ENCODE peak calls at places on chromosomes 3 and 15, in seven cellular contexts. Y is BJ; A is tibial artery; Q is lower lobe of right lung; Z is CD4-positive, alpha-beta T cell; O is endothelial cell; F is RWPE1. R is an unnamed sample.
A peak's percentile ranks its signal among the peaks of the same experiment; 100 is the strongest.

GRCh38 chr15:64877435-64877834 is 34.3 kb upstream of the ANKDD1A start:
- DNase-seq in Y (no peak), A (peak; percentile 78), Q (peak; percentile 81), Z (no peak), O (no peak), F (no peak), R (no peak)

GRCh38 chr3:171055336-171056178 is 29.0 kb upstream of the SLC2A2 start:
- DNase-seq in Y (no peak), A (no peak), Q (no peak), Z (no peak), O (no peak), F (no peak), R (no peak)

GRCh38 chr3:53328750-53329149 is 18.6 kb downstream of the DCP1A start:
- DNase-seq in Y (no peak), A (no peak), Q (no peak), Z (no peak), O (no peak), F (no peak), R (no peak)

GRCh38 chr15:42696626-42697025 is 40.3 kb downstream of the CDAN1 start:
- DNase-seq in Y (no peak), A (no peak), Q (no peak), Z (no peak), O (no peak), F (no peak), R (no peak)

GRCh38 chr3:69547457-69548014 is 161.6 kb upstream of the FRMD4B start:
- DNase-seq in Y (no peak), A (no peak), Q (no peak), Z (no peak), O (no peak), F (no peak), R (no peak)

GRCh38 chr3:124520970-124521369 is 209.3 kb upstream of the UMPS start:
- DNase-seq in Y (no peak), A (no peak), Q (no peak), Z (no peak), O (no peak), F (no peak), R (no peak)

GRCh38 chr15:75171408-75171807 is 30.3 kb upstream of the C15orf39 start:
- DNase-seq in Y (peak; percentile 41), A (no peak), Q (no peak), Z (no peak), O (no peak), F (no peak), R (no peak)

GRCh38 chr15:58957101-58957973 is 23.9 kb upstream of the SLTM start:
- DNase-seq in Y (no peak), A (peak; percentile 41), Q (no peak), Z (peak; percentile 25), O (peak; percentile 63), F (peak; percentile 58), R (peak; percentile 62)

GRCh38 chr3:50226888-50227389 is 9.1 kb upstream of the GNAI2 start:
- DNase-seq in Y (no peak), A (peak; percentile 66), Q (no peak), Z (no peak), O (peak; percentile 30), F (no peak), R (peak; percentile 57)

GRCh38 chr15:70033529-70034140 is 64.1 kb downstream of the TLE3 start:
- DNase-seq in Y (no peak), A (no peak), Q (no peak), Z (no peak), O (no peak), F (peak; percentile 51), R (no peak)

GRCh38 chr3:79161941-79162340 is 605.9 kb downstream of the ROBO1 start:
- DNase-seq in Y (peak; percentile 16), A (no peak), Q (no peak), Z (no peak), O (no peak), F (no peak), R (no peak)

GRCh38 chr15:85582719-85583089 is 202.3 kb downstream of the AKAP13 start:
- DNase-seq in Y (no peak), A (peak; percentile 59), Q (no peak), Z (peak; percentile 43), O (peak; percentile 74), F (no peak), R (peak; percentile 42)

GRCh38 chr3:188948658-188949400 is 222.9 kb upstream of the TPRG1 start:
- DNase-seq in Y (peak; percentile 41), A (peak; percentile 45), Q (no peak), Z (no peak), O (no peak), F (peak; percentile 65), R (no peak)

GRCh38 chr3:148006508-148006907 is 597.3 kb downstream of the ZIC1 start:
- DNase-seq in Y (peak; percentile 10), A (no peak), Q (no peak), Z (no peak), O (no peak), F (no peak), R (no peak)

GRCh38 chr3:113968986-113969385 is 21.2 kb downstream of the ZDHHC23 start:
- DNase-seq in Y (no peak), A (no peak), Q (no peak), Z (no peak), O (no peak), F (no peak), R (no peak)

GRCh38 chr3:39532777-39533176 is 65.3 kb downstream of the MOBP start:
- DNase-seq in Y (no peak), A (no peak), Q (no peak), Z (no peak), O (no peak), F (no peak), R (no peak)

GRCh38 chr15:101651753-101652097 is 456 bp downstream of the TM2D3 start:
- DNase-seq in Y (no peak), A (peak; percentile 45), Q (no peak), Z (no peak), O (no peak), F (peak; percentile 66), R (no peak)

GRCh38 chr15:68599560-68600071 is 20.8 kb downstream of the CORO2B start:
- DNase-seq in Y (peak; percentile 47), A (no peak), Q (no peak), Z (no peak), O (peak; percentile 58), F (no peak), R (no peak)

GRCh38 chr15:100572362-100572983 is 29.5 kb downstream of the LINS1 start:
- DNase-seq in Y (no peak), A (no peak), Q (no peak), Z (no peak), O (no peak), F (peak; percentile 18), R (no peak)

GRCh38 chr3:188683032-188683491 is 488.7 kb upstream of the TPRG1 start:
- DNase-seq in Y (peak; percentile 60), A (peak; percentile 27), Q (no peak), Z (no peak), O (no peak), F (no peak), R (no peak)

GRCh38 chr3:98587654-98588532 is 5.5 kb downstream of the CPOX start:
- DNase-seq in Y (no peak), A (no peak), Q (no peak), Z (no peak), O (no peak), F (no peak), R (no peak)
- TF ChIP-seq CTCF in Y (peak; percentile 55), A (no peak), Q (no peak), Z (no peak), O (no peak), F (no peak), R (peak; percentile 7)

GRCh38 chr3:197464794-197465193 is 91.0 kb downstream of the BDH1 start:
- DNase-seq in Y (no peak), A (no peak), Q (no peak), Z (no peak), O (no peak), F (no peak), R (no peak)

GRCh38 chr3:197465197-197465995 is 90.4 kb downstream of the BDH1 start:
- DNase-seq in Y (no peak), A (no peak), Q (no peak), Z (no peak), O (peak; percentile 20), F (no peak), R (no peak)

GRCh38 chr3:197468167-197468566 is 87.6 kb downstream of the BDH1 start:
- DNase-seq in Y (no peak), A (no peak), Q (no peak), Z (no peak), O (no peak), F (no peak), R (no peak)

GRCh38 chr3:197466586-197467399 is 89.0 kb downstream of the BDH1 start:
- DNase-seq in Y (peak; percentile 78), A (no peak), Q (no peak), Z (no peak), O (no peak), F (peak; percentile 54), R (no peak)

DNA sequence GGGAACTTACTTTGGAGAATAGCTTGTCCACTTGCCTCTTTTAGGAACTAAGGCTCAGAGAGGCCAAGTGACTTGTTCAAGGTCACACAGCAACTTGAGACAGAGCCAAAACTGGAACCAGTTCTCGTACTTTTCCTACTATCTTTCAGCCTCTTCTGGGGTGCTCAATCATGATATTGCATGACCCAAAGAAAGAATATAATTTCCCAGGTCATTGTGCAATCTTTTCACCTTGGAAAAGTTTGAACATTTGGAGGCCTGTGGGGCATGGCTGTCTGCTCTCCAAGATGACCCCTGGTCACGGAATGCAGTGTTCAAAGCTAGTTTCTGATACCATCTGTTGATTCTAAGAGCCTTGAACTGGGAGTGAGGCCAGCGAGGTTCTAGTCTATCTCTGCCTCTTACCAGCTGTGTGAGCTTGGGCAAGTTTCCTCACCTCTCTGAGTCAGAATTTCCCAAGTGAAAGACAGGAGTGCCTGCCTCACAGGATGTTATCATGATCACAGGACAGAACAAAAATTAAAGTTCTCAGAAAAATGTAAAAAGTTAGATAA is 89.7 kb downstream of the BDH1 start:
- DNase-seq in Y (no peak), A (no peak), Q (no peak), Z (no peak), O (no peak), F (no peak), R (no peak)
- TF ChIP-seq CTCF in Y (no peak), A (no peak), Q (no peak), Z (no peak), O (no peak), F (no peak), R (no peak)

GRCh38 chr15:93330862-93331544 is 242.0 kb upstream of the RGMA start:
- DNase-seq in Y (no peak), A (no peak), Q (no peak), Z (no peak), O (no peak), F (no peak), R (no peak)

GRCh38 chr15:93331545-93332117 is 242.6 kb upstream of the RGMA start:
- DNase-seq in Y (no peak), A (no peak), Q (no peak), Z (no peak), O (peak; percentile 21), F (no peak), R (no peak)

GRCh38 chr15:93333826-93334225 is 244.8 kb upstream of the RGMA start:
- DNase-seq in Y (no peak), A (no peak), Q (no peak), Z (no peak), O (peak; percentile 5), F (no peak), R (no peak)
- TF ChIP-seq CTCF in Y (no peak), A (no peak), Q (no peak), Z (no peak), O (no peak), F (no peak), R (no peak)

DNA sequence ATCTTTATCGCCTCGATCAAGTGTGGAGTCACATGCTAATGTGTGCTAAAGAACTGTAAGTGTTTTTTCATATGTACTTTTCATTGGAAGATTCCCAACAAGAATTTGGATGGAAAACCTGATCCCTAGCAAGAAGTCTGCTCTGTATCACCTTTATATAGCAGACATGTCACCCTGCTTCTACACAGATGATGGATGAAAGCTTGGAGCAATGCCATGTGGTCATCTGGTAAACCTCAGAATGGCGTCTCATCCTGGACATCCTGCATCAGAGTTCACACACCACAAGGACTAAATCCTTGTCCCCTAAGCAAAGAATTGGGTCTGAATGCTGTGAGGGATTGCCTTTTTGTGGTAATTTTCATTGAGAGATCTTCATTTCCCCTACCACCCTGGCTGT is 42.1 kb upstream of the CTDSPL start:
- DNase-seq in Y (no peak), A (no peak), Q (no peak), Z (no peak), O (no peak), F (no peak), R (no peak)
- TF ChIP-seq CTCF in Y (no peak), A (no peak), Q (no peak), Z (no peak), O (no peak), F (no peak), R (no peak)

R was measured in GM13977.